ENCODE peak calls at places on chromosomes 1 and 21, in seven cellular contexts. B, D, A, T, K, S and C are unnamed samples.

GRCh38 chr1:151888972-151889570 is 20.2 kb downstream of the THEM4 start:
- DNase-seq in B (peak; percentile 23), D (no peak), A (no peak), T (no peak), K (no peak), S (no peak), C (no peak)

GRCh38 chr1:5649795-5650194 is 342.4 kb downstream of the NPHP4 start:
- DNase-seq in B (no peak), D (no peak), A (no peak), T (no peak), K (no peak), S (no peak), C (no peak)

GRCh38 chr1:227945891-227946623 is 1.7 kb downstream of the WNT9A start:
- DNase-seq in B (peak; percentile 25), D (no peak), A (peak; percentile 77), T (no peak), K (peak; percentile 34), S (no peak), C (peak; percentile 63)

GRCh38 chr1:101241485-101242225 is 4.8 kb downstream of the S1PR1 start:
- DNase-seq in B (no peak), D (no peak), A (no peak), T (no peak), K (no peak), S (no peak), C (no peak)

GRCh38 chr1:12556957-12557935 is 60.8 kb downstream of the DHRS3 start:
- DNase-seq in B (no peak), D (no peak), A (no peak), T (no peak), K (no peak), S (no peak), C (no peak)

GRCh38 chr1:201471772-201472171 is 2.8 kb upstream of the PHLDA3 start:
- DNase-seq in B (no peak), D (no peak), A (no peak), T (no peak), K (no peak), S (no peak), C (no peak)

GRCh38 chr1:204826970-204827369 is 43.7 kb upstream of the NFASC start:
- DNase-seq in B (no peak), D (no peak), A (no peak), T (peak; percentile 73), K (peak; percentile 27), S (peak; percentile 81), C (peak; percentile 42)

GRCh38 chr1:109040627-109041613 is 982 bp downstream of the WDR47 start:
- DNase-seq in B (peak; percentile 63), D (no peak), A (no peak), T (peak; percentile 36), K (no peak), S (peak; percentile 63), C (no peak)

GRCh38 chr21:43692949-43693348 is 26.0 kb upstream of the PDXK start:
- DNase-seq in B (no peak), D (no peak), A (no peak), T (no peak), K (no peak), S (no peak), C (no peak)

GRCh38 chr1:209827384-209828261 is at the start of gene UTP25:
- DNase-seq in B (peak; percentile 80), D (peak; percentile 97), A (peak; percentile 96), T (peak; percentile 92), K (peak; percentile 91), S (peak; percentile 95), C (peak; percentile 66)

GRCh38 chr1:205849619-205850355 is at the start of gene PM20D1:
- DNase-seq in B (peak; percentile 89), D (no peak), A (no peak), T (peak; percentile 91), K (no peak), S (peak; percentile 54), C (no peak)

GRCh38 chr1:41530411-41530810 is 45.9 kb upstream of the EDN2 start:
- DNase-seq in B (no peak), D (no peak), A (no peak), T (no peak), K (no peak), S (no peak), C (no peak)

GRCh38 chr1:222928212-222928611 is 113.4 kb downstream of the DISP1 start:
- DNase-seq in B (peak; percentile 44), D (no peak), A (no peak), T (no peak), K (peak; percentile 49), S (peak; percentile 55), C (peak; percentile 82)

GRCh38 chr1:27137544-27138075 is 17.3 kb downstream of the SLC9A1 start:
- DNase-seq in B (peak; percentile 73), D (no peak), A (no peak), T (peak; percentile 62), K (peak; percentile 14), S (no peak), C (no peak)

GRCh38 chr21:36297938-36298572 is 21.9 kb upstream of the MORC3 start:
- DNase-seq in B (no peak), D (peak; percentile 85), A (no peak), T (peak; percentile 77), K (peak; percentile 5), S (no peak), C (no peak)

GRCh38 chr1:5312299-5312686 is 657.9 kb downstream of the AJAP1 start:
- DNase-seq in B (no peak), D (no peak), A (no peak), T (no peak), K (no peak), S (no peak), C (no peak)

GRCh38 chr21:36733857-36734256 is 34.9 kb downstream of the SIM2 start:
- DNase-seq in B (no peak), D (no peak), A (no peak), T (no peak), K (no peak), S (no peak), C (no peak)

GRCh38 chr1:117967900-117968299 is 38.4 kb downstream of the WDR3 start:
- DNase-seq in B (peak; percentile 2), D (no peak), A (no peak), T (no peak), K (no peak), S (no peak), C (no peak)

GRCh38 chr1:205583461-205584130 is 48.2 kb downstream of the ELK4 start:
- DNase-seq in B (no peak), D (no peak), A (no peak), T (no peak), K (no peak), S (no peak), C (no peak)

GRCh38 chr1:31416101-31416736 is 3.2 kb downstream of the SERINC2 start:
- DNase-seq in B (no peak), D (no peak), A (no peak), T (no peak), K (no peak), S (no peak), C (no peak)

GRCh38 chr1:14117700-14118099 is 417.7 kb downstream of the PRDM2 start:
- DNase-seq in B (no peak), D (no peak), A (no peak), T (no peak), K (no peak), S (no peak), C (no peak)

GRCh38 chr1:14118691-14119485 is 418.9 kb downstream of the PRDM2 start:
- DNase-seq in B (no peak), D (no peak), A (no peak), T (no peak), K (no peak), S (no peak), C (no peak)

GRCh38 chr1:14115976-14116375 is 416.0 kb downstream of the PRDM2 start:
- DNase-seq in B (no peak), D (no peak), A (no peak), T (no peak), K (no peak), S (no peak), C (no peak)

DNA sequence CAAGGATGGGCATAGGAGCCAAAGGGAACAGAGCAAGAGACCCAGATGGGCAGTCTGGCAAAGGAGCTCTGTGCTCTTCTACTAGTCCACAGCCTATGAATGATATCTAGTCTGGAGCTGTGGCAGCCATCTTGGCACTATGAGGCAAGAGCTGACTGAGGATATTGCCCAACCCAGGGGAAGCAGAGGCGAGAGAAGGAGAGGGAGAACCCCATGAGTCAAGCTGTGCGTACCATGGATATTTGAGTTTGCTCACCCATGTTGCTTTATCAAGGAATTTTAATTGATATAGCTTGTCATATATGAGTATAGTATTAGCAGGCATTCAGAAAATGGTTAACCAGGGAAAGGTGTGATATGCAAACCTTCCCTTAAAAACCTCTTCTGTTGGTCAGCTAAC is 420.9 kb downstream of the PRDM2 start:
- DNase-seq in B (no peak), D (no peak), A (no peak), T (no peak), K (no peak), S (no peak), C (no peak)
- TF ChIP-seq JUND in B (no peak), D (no peak), A (no peak), T (no peak), K (no peak), S (no peak), C (no peak)

DNA sequence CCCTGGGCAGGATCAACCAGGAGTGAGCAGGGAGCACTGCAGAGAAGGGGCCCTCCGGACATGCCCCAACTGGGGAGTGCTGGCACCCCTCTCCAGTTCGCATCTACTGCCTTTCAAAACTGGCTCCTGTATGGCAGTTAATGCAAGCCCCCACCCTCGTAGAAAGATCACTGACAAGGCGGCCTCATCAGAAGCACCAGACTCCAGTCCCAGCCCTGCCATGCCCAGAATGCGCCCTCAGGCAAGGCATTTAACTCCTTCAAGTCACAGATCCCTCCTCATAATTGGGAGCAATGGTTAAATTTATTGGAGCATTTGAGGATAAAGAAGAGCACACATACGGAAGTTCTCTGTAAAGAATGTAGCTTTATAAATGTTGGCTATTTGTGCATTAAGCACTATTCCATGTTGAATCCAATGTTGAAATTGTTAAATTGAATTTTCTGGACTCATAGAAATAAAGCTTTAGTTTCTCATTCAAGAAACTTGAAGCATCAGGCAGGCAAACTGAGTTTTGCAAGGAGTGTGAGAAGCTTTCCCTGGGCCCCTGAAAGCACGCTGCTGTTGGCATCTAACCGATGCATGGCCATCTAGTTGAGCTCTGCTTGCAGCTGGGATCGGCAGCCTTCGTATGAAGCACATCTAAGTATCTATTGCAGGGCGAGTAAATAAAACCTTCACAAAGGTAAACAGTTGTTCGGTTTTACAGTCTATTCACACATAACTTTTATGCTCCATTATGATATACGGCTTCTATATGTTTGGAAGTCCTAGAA is 72.1 kb downstream of the SEC16B start:
- DNase-seq in B (peak; percentile 11), D (no peak), A (no peak), T (no peak), K (no peak), S (no peak), C (no peak)
- TF ChIP-seq JUND in B (no peak), D (no peak), A (no peak), T (no peak), K (no peak), S (no peak), C (no peak)

GRCh38 chr21:44736291-44737004 is 25.1 kb upstream of the TSPEAR start:
- DNase-seq in B (no peak), D (no peak), A (no peak), T (no peak), K (peak; percentile 85), S (peak; percentile 22), C (peak; percentile 69)
- TF ChIP-seq JUND in B (no peak), D (no peak), A (no peak), T (no peak), K (no peak), S (no peak), C (no peak)

DNA sequence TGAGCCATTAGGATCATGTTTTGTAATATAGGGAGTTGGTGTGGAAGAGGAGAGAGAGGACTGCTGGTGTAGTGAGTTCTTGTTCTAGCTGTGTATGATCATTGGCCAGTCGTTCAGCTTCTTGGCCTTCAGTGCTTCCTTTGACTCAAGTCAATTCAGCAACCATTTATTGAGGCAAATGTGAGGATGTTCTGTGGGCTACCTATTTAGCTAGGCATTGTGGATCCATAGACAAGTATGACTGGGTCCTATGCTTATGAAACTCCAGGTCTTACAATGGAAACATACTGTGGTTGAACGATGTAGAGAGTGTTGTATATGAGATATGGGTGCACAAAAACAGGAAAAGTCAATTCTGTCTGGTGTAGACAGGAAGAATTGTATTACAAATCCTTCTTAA is 41.7 kb downstream of the NFIA start:
- DNase-seq in B (no peak), D (no peak), A (no peak), T (no peak), K (no peak), S (no peak), C (no peak)
- TF ChIP-seq JUND in B (no peak), D (no peak), A (no peak), T (no peak), K (no peak), S (no peak), C (no peak)